ENCODE peak calls at places on chromosomes 6 and 20, in six cellular contexts. One of them, this sample, is unnamed.

GRCh38 chr20:57260065-57260958 is 6.1 kb downstream of the BMP7 start:
- DNase-seq in stimulated activated CD8-positive, alpha-beta memory T cell treated with anti-CD3 and anti-CD28 coated beads, Interleukin-12 subunit alpha, Interleukin-12 subunit beta, amount 100 ng/mL, for 4 hours: no peak
- DNase-seq in T-helper 9 cell: no peak
- DNase-seq in cardiac muscle cell: no peak
- DNase-seq in mucosa of descending colon: no peak
- DNase-seq in astrocyte of the spinal cord: no peak
- DNase-seq in this sample: no peak

GRCh38 chr20:41563087-41563486 is 55.1 kb downstream of the CHD6 start:
- DNase-seq in T-helper 9 cell: no peak
- DNase-seq in astrocyte of the spinal cord: no peak
- DNase-seq in stimulated activated CD8-positive, alpha-beta memory T cell treated with anti-CD3 and anti-CD28 coated beads, Interleukin-12 subunit alpha, Interleukin-12 subunit beta, amount 100 ng/mL, for 4 hours: no peak
- DNase-seq in cardiac muscle cell: no peak
- DNase-seq in mucosa of descending colon: no peak
- DNase-seq in this sample: no peak

GRCh38 chr20:39453890-39454289 is 491.7 kb downstream of the DHX35 start:
- DNase-seq in T-helper 9 cell: no peak
- DNase-seq in stimulated activated CD8-positive, alpha-beta memory T cell treated with anti-CD3 and anti-CD28 coated beads, Interleukin-12 subunit alpha, Interleukin-12 subunit beta, amount 100 ng/mL, for 4 hours: no peak
- DNase-seq in mucosa of descending colon: no peak
- DNase-seq in cardiac muscle cell: no peak
- DNase-seq in astrocyte of the spinal cord: no peak
- DNase-seq in this sample: no peak

GRCh38 chr6:109793015-109793414 is 101.9 kb downstream of the FIG4 start:
- DNase-seq in cardiac muscle cell: no peak
- DNase-seq in stimulated activated CD8-positive, alpha-beta memory T cell treated with anti-CD3 and anti-CD28 coated beads, Interleukin-12 subunit alpha, Interleukin-12 subunit beta, amount 100 ng/mL, for 4 hours: no peak
- DNase-seq in mucosa of descending colon: no peak
- DNase-seq in T-helper 9 cell: no peak
- DNase-seq in astrocyte of the spinal cord: no peak
- DNase-seq in this sample: no peak

GRCh38 chr6:1394591-1395463 is 5.5 kb downstream of the FOXF2 start:
- DNase-seq in stimulated activated CD8-positive, alpha-beta memory T cell treated with anti-CD3 and anti-CD28 coated beads, Interleukin-12 subunit alpha, Interleukin-12 subunit beta, amount 100 ng/mL, for 4 hours: no peak
- DNase-seq in astrocyte of the spinal cord: no peak
- DNase-seq in T-helper 9 cell: no peak
- DNase-seq in cardiac muscle cell: no peak
- DNase-seq in mucosa of descending colon: no peak
- DNase-seq in this sample: no peak

GRCh38 chr6:125169058-125169457 is 15.5 kb downstream of the TPD52L1 start:
- DNase-seq in astrocyte of the spinal cord: no peak
- DNase-seq in mucosa of descending colon: no peak
- DNase-seq in T-helper 9 cell: no peak
- DNase-seq in cardiac muscle cell: no peak
- DNase-seq in stimulated activated CD8-positive, alpha-beta memory T cell treated with anti-CD3 and anti-CD28 coated beads, Interleukin-12 subunit alpha, Interleukin-12 subunit beta, amount 100 ng/mL, for 4 hours: no peak
- DNase-seq in this sample: no peak

GRCh38 chr20:23857954-23858565 is 21.5 kb downstream of the CST5 start:
- DNase-seq in stimulated activated CD8-positive, alpha-beta memory T cell treated with anti-CD3 and anti-CD28 coated beads, Interleukin-12 subunit alpha, Interleukin-12 subunit beta, amount 100 ng/mL, for 4 hours: no peak
- DNase-seq in mucosa of descending colon: no peak
- DNase-seq in T-helper 9 cell: no peak
- DNase-seq in astrocyte of the spinal cord: no peak
- DNase-seq in cardiac muscle cell: no peak
- DNase-seq in this sample: no peak

GRCh38 chr20:32404017-32404416 is 45.9 kb downstream of the ASXL1 start:
- DNase-seq in stimulated activated CD8-positive, alpha-beta memory T cell treated with anti-CD3 and anti-CD28 coated beads, Interleukin-12 subunit alpha, Interleukin-12 subunit beta, amount 100 ng/mL, for 4 hours: no peak
- DNase-seq in T-helper 9 cell: no peak
- DNase-seq in mucosa of descending colon: no peak
- DNase-seq in astrocyte of the spinal cord: no peak
- DNase-seq in cardiac muscle cell: no peak
- DNase-seq in this sample: no peak

GRCh38 chr20:58580493-58580835 is 65.3 kb upstream of the APCDD1L start:
- DNase-seq in mucosa of descending colon: peak
- DNase-seq in cardiac muscle cell: no peak
- DNase-seq in T-helper 9 cell: no peak
- DNase-seq in astrocyte of the spinal cord: no peak
- DNase-seq in stimulated activated CD8-positive, alpha-beta memory T cell treated with anti-CD3 and anti-CD28 coated beads, Interleukin-12 subunit alpha, Interleukin-12 subunit beta, amount 100 ng/mL, for 4 hours: no peak
- DNase-seq in this sample: no peak

GRCh38 chr20:25485872-25486271 is 78.4 kb downstream of the GINS1 start:
- DNase-seq in stimulated activated CD8-positive, alpha-beta memory T cell treated with anti-CD3 and anti-CD28 coated beads, Interleukin-12 subunit alpha, Interleukin-12 subunit beta, amount 100 ng/mL, for 4 hours: no peak
- DNase-seq in astrocyte of the spinal cord: no peak
- DNase-seq in cardiac muscle cell: no peak
- DNase-seq in mucosa of descending colon: no peak
- DNase-seq in T-helper 9 cell: no peak
- DNase-seq in this sample: no peak

GRCh38 chr6:73451166-73452106 is 661 bp downstream of the CGAS start:
- DNase-seq in stimulated activated CD8-positive, alpha-beta memory T cell treated with anti-CD3 and anti-CD28 coated beads, Interleukin-12 subunit alpha, Interleukin-12 subunit beta, amount 100 ng/mL, for 4 hours: peak
- DNase-seq in cardiac muscle cell: peak
- DNase-seq in T-helper 9 cell: peak
- DNase-seq in astrocyte of the spinal cord: peak
- DNase-seq in mucosa of descending colon: peak
- DNase-seq in this sample: peak

GRCh38 chr6:30614044-30614842 is 2.8 kb downstream of the PPP1R10 start:
- DNase-seq in stimulated activated CD8-positive, alpha-beta memory T cell treated with anti-CD3 and anti-CD28 coated beads, Interleukin-12 subunit alpha, Interleukin-12 subunit beta, amount 100 ng/mL, for 4 hours: no peak
- DNase-seq in cardiac muscle cell: no peak
- DNase-seq in T-helper 9 cell: no peak
- DNase-seq in astrocyte of the spinal cord: no peak
- DNase-seq in mucosa of descending colon: no peak
- DNase-seq in this sample: no peak

GRCh38 chr6:170178561-170179477 is 112.1 kb downstream of the DLL1 start:
- DNase-seq in mucosa of descending colon: peak
- DNase-seq in cardiac muscle cell: no peak
- DNase-seq in stimulated activated CD8-positive, alpha-beta memory T cell treated with anti-CD3 and anti-CD28 coated beads, Interleukin-12 subunit alpha, Interleukin-12 subunit beta, amount 100 ng/mL, for 4 hours: no peak
- DNase-seq in T-helper 9 cell: no peak
- DNase-seq in astrocyte of the spinal cord: peak
- DNase-seq in this sample: no peak

GRCh38 chr20:33815671-33816070 is 4.5 kb downstream of the CHMP4B start:
- DNase-seq in mucosa of descending colon: no peak
- DNase-seq in T-helper 9 cell: no peak
- DNase-seq in astrocyte of the spinal cord: no peak
- DNase-seq in cardiac muscle cell: no peak
- DNase-seq in stimulated activated CD8-positive, alpha-beta memory T cell treated with anti-CD3 and anti-CD28 coated beads, Interleukin-12 subunit alpha, Interleukin-12 subunit beta, amount 100 ng/mL, for 4 hours: no peak
- DNase-seq in this sample: no peak

GRCh38 chr20:37907677-37908397 is 4.9 kb downstream of the VSTM2L start:
- DNase-seq in cardiac muscle cell: no peak
- DNase-seq in T-helper 9 cell: no peak
- DNase-seq in mucosa of descending colon: no peak
- DNase-seq in astrocyte of the spinal cord: peak
- DNase-seq in stimulated activated CD8-positive, alpha-beta memory T cell treated with anti-CD3 and anti-CD28 coated beads, Interleukin-12 subunit alpha, Interleukin-12 subunit beta, amount 100 ng/mL, for 4 hours: no peak
- DNase-seq in this sample: no peak

GRCh38 chr6:34202329-34203201 is 34.1 kb upstream of the HMGA1 start:
- DNase-seq in astrocyte of the spinal cord: no peak
- DNase-seq in stimulated activated CD8-positive, alpha-beta memory T cell treated with anti-CD3 and anti-CD28 coated beads, Interleukin-12 subunit alpha, Interleukin-12 subunit beta, amount 100 ng/mL, for 4 hours: no peak
- DNase-seq in cardiac muscle cell: no peak
- DNase-seq in mucosa of descending colon: no peak
- DNase-seq in T-helper 9 cell: no peak
- DNase-seq in this sample: no peak

GRCh38 chr20:57394087-57395082 is 3.2 kb downstream of the RBM38 start:
- DNase-seq in T-helper 9 cell: no peak
- DNase-seq in stimulated activated CD8-positive, alpha-beta memory T cell treated with anti-CD3 and anti-CD28 coated beads, Interleukin-12 subunit alpha, Interleukin-12 subunit beta, amount 100 ng/mL, for 4 hours: no peak
- DNase-seq in astrocyte of the spinal cord: no peak
- DNase-seq in cardiac muscle cell: no peak
- DNase-seq in mucosa of descending colon: peak
- DNase-seq in this sample: no peak

GRCh38 chr6:3022765-3023662 is 23.3 kb downstream of the NQO2 start:
- DNase-seq in cardiac muscle cell: no peak
- DNase-seq in astrocyte of the spinal cord: no peak
- DNase-seq in stimulated activated CD8-positive, alpha-beta memory T cell treated with anti-CD3 and anti-CD28 coated beads, Interleukin-12 subunit alpha, Interleukin-12 subunit beta, amount 100 ng/mL, for 4 hours: peak
- DNase-seq in mucosa of descending colon: no peak
- DNase-seq in T-helper 9 cell: peak
- DNase-seq in this sample: no peak

GRCh38 chr6:50849016-50849748 is 30.5 kb downstream of the TFAP2B start:
- DNase-seq in cardiac muscle cell: no peak
- DNase-seq in T-helper 9 cell: no peak
- DNase-seq in mucosa of descending colon: no peak
- DNase-seq in astrocyte of the spinal cord: no peak
- DNase-seq in stimulated activated CD8-positive, alpha-beta memory T cell treated with anti-CD3 and anti-CD28 coated beads, Interleukin-12 subunit alpha, Interleukin-12 subunit beta, amount 100 ng/mL, for 4 hours: no peak
- DNase-seq in this sample: no peak

GRCh38 chr6:13318821-13319220 is 9.5 kb downstream of the TBC1D7 start:
- DNase-seq in mucosa of descending colon: no peak
- DNase-seq in stimulated activated CD8-positive, alpha-beta memory T cell treated with anti-CD3 and anti-CD28 coated beads, Interleukin-12 subunit alpha, Interleukin-12 subunit beta, amount 100 ng/mL, for 4 hours: no peak
- DNase-seq in astrocyte of the spinal cord: no peak
- DNase-seq in T-helper 9 cell: no peak
- DNase-seq in cardiac muscle cell: no peak
- DNase-seq in this sample: no peak

GRCh38 chr6:106746660-106747059 is 117.3 kb downstream of the QRSL1 start:
- DNase-seq in astrocyte of the spinal cord: peak
- DNase-seq in stimulated activated CD8-positive, alpha-beta memory T cell treated with anti-CD3 and anti-CD28 coated beads, Interleukin-12 subunit alpha, Interleukin-12 subunit beta, amount 100 ng/mL, for 4 hours: no peak
- DNase-seq in cardiac muscle cell: peak
- DNase-seq in T-helper 9 cell: no peak
- DNase-seq in mucosa of descending colon: no peak
- DNase-seq in this sample: no peak

GRCh38 chr6:30883476-30883742 is 910 bp upstream of the DDR1 start:
- DNase-seq in cardiac muscle cell: no peak
- DNase-seq in T-helper 9 cell: no peak
- DNase-seq in mucosa of descending colon: no peak
- DNase-seq in astrocyte of the spinal cord: no peak
- DNase-seq in stimulated activated CD8-positive, alpha-beta memory T cell treated with anti-CD3 and anti-CD28 coated beads, Interleukin-12 subunit alpha, Interleukin-12 subunit beta, amount 100 ng/mL, for 4 hours: no peak
- DNase-seq in this sample: no peak

GRCh38 chr20:57685134-57685851 is 24.5 kb downstream of the PMEPA1 start:
- DNase-seq in astrocyte of the spinal cord: peak
- DNase-seq in stimulated activated CD8-positive, alpha-beta memory T cell treated with anti-CD3 and anti-CD28 coated beads, Interleukin-12 subunit alpha, Interleukin-12 subunit beta, amount 100 ng/mL, for 4 hours: no peak
- DNase-seq in cardiac muscle cell: no peak
- DNase-seq in T-helper 9 cell: no peak
- DNase-seq in mucosa of descending colon: no peak
- DNase-seq in this sample: no peak

GRCh38 chr6:37550436-37550835 is 50.7 kb upstream of the CCDC167 start:
- DNase-seq in T-helper 9 cell: no peak
- DNase-seq in cardiac muscle cell: no peak
- DNase-seq in mucosa of descending colon: no peak
- DNase-seq in stimulated activated CD8-positive, alpha-beta memory T cell treated with anti-CD3 and anti-CD28 coated beads, Interleukin-12 subunit alpha, Interleukin-12 subunit beta, amount 100 ng/mL, for 4 hours: no peak
- DNase-seq in astrocyte of the spinal cord: peak
- DNase-seq in this sample: no peak

GRCh38 chr6:148523551-148523950 is 180.9 kb downstream of the SASH1 start:
- DNase-seq in cardiac muscle cell: peak
- DNase-seq in astrocyte of the spinal cord: no peak
- DNase-seq in T-helper 9 cell: no peak
- DNase-seq in stimulated activated CD8-positive, alpha-beta memory T cell treated with anti-CD3 and anti-CD28 coated beads, Interleukin-12 subunit alpha, Interleukin-12 subunit beta, amount 100 ng/mL, for 4 hours: no peak
- DNase-seq in mucosa of descending colon: no peak
- DNase-seq in this sample: no peak